ENCODE peak calls at places on chromosomes 12 and 14, in five cellular contexts. Q is adrenal gland; B is Caki2; K is effector CD4-positive, alpha-beta T cell; P is NT2/D1. I is an unnamed sample.
A peak's percentile ranks its signal among the peaks of the same experiment; 100 is the strongest.

GRCh38 chr12:42590324-42590934 is 883 bp upstream of the PRICKLE1 start:
- DNase-seq in K (no peak), B (no peak), Q (no peak), P (no peak), I (peak; percentile 29)

GRCh38 chr12:43329381-43329780 is 222.6 kb downstream of the ADAMTS20 start:
- DNase-seq in P (no peak), B (no peak), K (no peak), Q (no peak), I (no peak)

GRCh38 chr14:106286697-106287290 is 760.4 kb downstream of the TMEM121 start:
- DNase-seq in Q (no peak), B (no peak), P (peak; percentile 6), K (no peak), I (no peak)

GRCh38 chr14:104440297-104440956 is 139.1 kb upstream of the C14orf180 start:
- DNase-seq in K (no peak), B (no peak), P (no peak), Q (peak; percentile 17), I (no peak)

GRCh38 chr14:90408713-90409112 is 11.9 kb downstream of the CALM1 start:
- DNase-seq in K (no peak), B (peak; percentile 28), P (no peak), Q (no peak), I (no peak)

GRCh38 chr12:86551146-86551571 is 295.0 kb upstream of the MGAT4C start:
- DNase-seq in B (no peak), Q (no peak), P (no peak), K (no peak), I (no peak)

GRCh38 chr12:102957339-102958050 is at the start of gene ASCL1:
- DNase-seq in P (no peak), K (no peak), Q (no peak), B (peak; percentile 16), I (peak; percentile 44)

GRCh38 chr12:57528176-57528575 is 5.6 kb downstream of the MBD6 start:
- DNase-seq in P (no peak), B (no peak), K (no peak), Q (no peak), I (no peak)

GRCh38 chr14:76516884-76517283 is 140.9 kb downstream of the ESRRB start:
- DNase-seq in K (no peak), Q (no peak), B (no peak), P (no peak), I (no peak)

GRCh38 chr12:107379852-107380567 is 286.7 kb upstream of the CRY1 start:
- DNase-seq in Q (no peak), B (peak; percentile 67), P (no peak), K (no peak), I (no peak)

GRCh38 chr12:95205685-95206084 is 11.6 kb downstream of the FGD6 start:
- DNase-seq in P (no peak), K (no peak), Q (peak; percentile 74), B (peak; percentile 57), I (no peak)

GRCh38 chr14:78232666-78233065 is 62.5 kb downstream of the NRXN3 start:
- DNase-seq in B (no peak), P (no peak), Q (no peak), K (no peak), I (no peak)

GRCh38 chr12:34398706-34399630 is 376.7 kb downstream of the ALG10 start:
- DNase-seq in K (peak; percentile 1), P (no peak), Q (peak; percentile 28), B (no peak), I (peak; percentile 1)

GRCh38 chr12:9792961-9793617 is 32.4 kb upstream of the CD69 start:
- DNase-seq in K (no peak), P (no peak), B (no peak), Q (no peak), I (no peak)

I was measured in endothelial cell.